ENCODE peak calls at places on chromosome 1, in five cellular contexts. One of them, this sample, is unnamed.
A peak's percentile ranks its signal among the peaks of the same experiment; 100 is the strongest.

GRCh38 chr1:197467881-197468280 is 199.8 kb downstream of the CRB1 start:
- DNase-seq in GM12864: no peak
- DNase-seq in left lung: no peak
- DNase-seq in fibroblast of gingiva: no peak
- DNase-seq in WTC11: no peak
- DNase-seq in this sample: no peak

GRCh38 chr1:209567788-209568187 is 15.7 kb upstream of the CAMK1G start:
- DNase-seq in GM12864: no peak
- DNase-seq in left lung: no peak
- DNase-seq in fibroblast of gingiva: no peak
- DNase-seq in WTC11: no peak
- DNase-seq in this sample: no peak

GRCh38 chr1:153790282-153790995 is 15.2 kb downstream of the SLC27A3 start:
- DNase-seq in GM12864: no peak
- DNase-seq in left lung: peak; percentile 77
- DNase-seq in fibroblast of gingiva: peak; percentile 88
- DNase-seq in WTC11: peak; percentile 10
- DNase-seq in this sample: no peak

GRCh38 chr1:19329188-19329587 is 17.1 kb downstream of the SLC66A1 start:
- DNase-seq in GM12864: no peak
- DNase-seq in left lung: no peak
- DNase-seq in fibroblast of gingiva: no peak
- DNase-seq in WTC11: no peak
- DNase-seq in this sample: no peak

GRCh38 chr1:53754484-53755312 is 15.7 kb upstream of the GLIS1 start:
- DNase-seq in GM12864: no peak
- DNase-seq in left lung: no peak
- DNase-seq in fibroblast of gingiva: peak; percentile 65
- DNase-seq in WTC11: peak; percentile 64
- DNase-seq in this sample: no peak

GRCh38 chr1:30063621-30064280 is 659.6 kb downstream of the MATN1 start:
- DNase-seq in GM12864: no peak
- DNase-seq in left lung: no peak
- DNase-seq in fibroblast of gingiva: no peak
- DNase-seq in WTC11: no peak
- DNase-seq in this sample: no peak

GRCh38 chr1:221240652-221241051 is 361.4 kb downstream of the HLX start:
- DNase-seq in GM12864: no peak
- DNase-seq in left lung: no peak
- DNase-seq in fibroblast of gingiva: no peak
- DNase-seq in WTC11: no peak
- DNase-seq in this sample: no peak

GRCh38 chr1:2971609-2972008 is 49.7 kb upstream of the ACTRT2 start:
- DNase-seq in GM12864: no peak
- DNase-seq in left lung: no peak
- DNase-seq in fibroblast of gingiva: no peak
- DNase-seq in WTC11: no peak
- DNase-seq in this sample: no peak

GRCh38 chr1:220370041-220370700 is 97.9 kb upstream of the RAB3GAP2 start:
- DNase-seq in GM12864: no peak
- DNase-seq in left lung: no peak
- DNase-seq in fibroblast of gingiva: peak; percentile 96
- DNase-seq in WTC11: no peak
- DNase-seq in this sample: no peak

GRCh38 chr1:54249798-54250497 is 50.0 kb downstream of the MRPL37 start:
- DNase-seq in GM12864: no peak
- DNase-seq in left lung: no peak
- DNase-seq in fibroblast of gingiva: peak; percentile 69
- DNase-seq in WTC11: no peak
- DNase-seq in this sample: no peak

GRCh38 chr1:160797163-160797797 is 1.3 kb downstream of the LY9 start:
- DNase-seq in GM12864: no peak
- DNase-seq in left lung: no peak
- DNase-seq in fibroblast of gingiva: no peak
- DNase-seq in WTC11: no peak
- DNase-seq in this sample: no peak

GRCh38 chr1:109488696-109489095 is 5.0 kb downstream of the ATXN7L2 start:
- DNase-seq in GM12864: no peak
- DNase-seq in left lung: no peak
- DNase-seq in fibroblast of gingiva: no peak
- DNase-seq in WTC11: no peak
- DNase-seq in this sample: no peak

GRCh38 chr1:31299365-31299764 is 2.5 kb downstream of the ZCCHC17 start:
- DNase-seq in GM12864: no peak
- DNase-seq in left lung: no peak
- DNase-seq in fibroblast of gingiva: no peak
- DNase-seq in WTC11: no peak
- DNase-seq in this sample: no peak

GRCh38 chr1:173853074-173853473 is 14.7 kb downstream of the GAS5 start:
- DNase-seq in GM12864: no peak
- DNase-seq in left lung: no peak
- DNase-seq in fibroblast of gingiva: peak; percentile 48
- DNase-seq in WTC11: no peak
- DNase-seq in this sample: no peak

GRCh38 chr1:15212216-15212988 is 34.6 kb upstream of the FHAD1 start:
- DNase-seq in GM12864: no peak
- DNase-seq in left lung: no peak
- DNase-seq in fibroblast of gingiva: no peak
- DNase-seq in WTC11: no peak
- DNase-seq in this sample: no peak

GRCh38 chr1:177142791-177143382 is 21.6 kb downstream of the ASTN1 start:
- DNase-seq in GM12864: no peak
- DNase-seq in left lung: no peak
- DNase-seq in fibroblast of gingiva: no peak
- DNase-seq in WTC11: no peak
- DNase-seq in this sample: no peak

GRCh38 chr1:94873520-94874351 is 53.2 kb downstream of the CNN3 start:
- DNase-seq in GM12864: no peak
- DNase-seq in left lung: no peak
- DNase-seq in fibroblast of gingiva: peak; percentile 20
- DNase-seq in WTC11: no peak
- DNase-seq in this sample: no peak

GRCh38 chr1:94590203-94591137 is 48.9 kb upstream of the F3 start:
- DNase-seq in GM12864: no peak
- DNase-seq in left lung: no peak
- DNase-seq in fibroblast of gingiva: no peak
- DNase-seq in WTC11: no peak
- DNase-seq in this sample: no peak

GRCh38 chr1:67840449-67840848 is 7.2 kb upstream of the GNG12 start:
- DNase-seq in GM12864: no peak
- DNase-seq in left lung: no peak
- DNase-seq in fibroblast of gingiva: peak; percentile 79
- DNase-seq in WTC11: no peak
- DNase-seq in this sample: no peak

GRCh38 chr1:108686609-108687313 is 5.3 kb upstream of the PRPF38B start:
- DNase-seq in GM12864: no peak
- DNase-seq in left lung: no peak
- DNase-seq in fibroblast of gingiva: peak; percentile 70
- DNase-seq in WTC11: no peak
- DNase-seq in this sample: no peak

GRCh38 chr1:14907416-14907815 is 246.1 kb upstream of the TMEM51 start:
- DNase-seq in GM12864: no peak
- DNase-seq in left lung: no peak
- DNase-seq in fibroblast of gingiva: no peak
- DNase-seq in WTC11: no peak
- DNase-seq in this sample: no peak

GRCh38 chr1:36778773-36779172 is 255.5 kb downstream of the GRIK3 start:
- DNase-seq in GM12864: no peak
- DNase-seq in left lung: no peak
- DNase-seq in fibroblast of gingiva: no peak
- DNase-seq in WTC11: no peak
- DNase-seq in this sample: no peak

GRCh38 chr1:164337885-164338284 is 221.1 kb upstream of the PBX1 start:
- DNase-seq in GM12864: no peak
- DNase-seq in left lung: no peak
- DNase-seq in fibroblast of gingiva: no peak
- DNase-seq in WTC11: no peak
- DNase-seq in this sample: no peak

GRCh38 chr1:67339623-67340343 is 32.1 kb downstream of the IL12RB2 start:
- DNase-seq in GM12864: no peak
- DNase-seq in left lung: no peak
- DNase-seq in fibroblast of gingiva: peak; percentile 51
- DNase-seq in WTC11: no peak
- DNase-seq in this sample: no peak

GRCh38 chr1:193083365-193084088 is 21.7 kb downstream of the GLRX2 start:
- DNase-seq in GM12864: peak; percentile 56
- DNase-seq in left lung: no peak
- DNase-seq in fibroblast of gingiva: no peak
- DNase-seq in WTC11: no peak
- DNase-seq in this sample: no peak

GRCh38 chr1:40407453-40407852 is 33.9 kb downstream of the SMAP2 start:
- DNase-seq in GM12864: no peak
- DNase-seq in left lung: no peak
- DNase-seq in fibroblast of gingiva: no peak
- DNase-seq in WTC11: no peak
- DNase-seq in this sample: no peak

GRCh38 chr1:198531891-198532290 is 8.6 kb downstream of the ATP6V1G3 start:
- DNase-seq in GM12864: no peak
- DNase-seq in left lung: no peak
- DNase-seq in fibroblast of gingiva: no peak
- DNase-seq in WTC11: no peak
- DNase-seq in this sample: no peak

GRCh38 chr1:221781102-221781744 is 39.3 kb upstream of the DUSP10 start:
- DNase-seq in GM12864: no peak
- DNase-seq in left lung: peak; percentile 61
- DNase-seq in fibroblast of gingiva: peak; percentile 6
- DNase-seq in WTC11: no peak
- DNase-seq in this sample: no peak

GRCh38 chr1:154866995-154867795 is 2.9 kb downstream of the KCNN3 start:
- DNase-seq in GM12864: no peak
- DNase-seq in left lung: no peak
- DNase-seq in fibroblast of gingiva: peak; percentile 18
- DNase-seq in WTC11: no peak
- DNase-seq in this sample: no peak

GRCh38 chr1:100277866-100278265 is 11.8 kb downstream of the RTCA start:
- DNase-seq in GM12864: no peak
- DNase-seq in left lung: no peak
- DNase-seq in fibroblast of gingiva: no peak
- DNase-seq in WTC11: no peak
- DNase-seq in this sample: no peak

GRCh38 chr1:156821801-156822200 is 5.2 kb upstream of the SH2D2A start:
- DNase-seq in GM12864: no peak
- DNase-seq in left lung: no peak
- DNase-seq in fibroblast of gingiva: no peak
- DNase-seq in WTC11: no peak
- DNase-seq in this sample: no peak

GRCh38 chr1:179824265-179824664 is 53.3 kb downstream of the TOR1AIP2 start:
- DNase-seq in GM12864: no peak
- DNase-seq in left lung: no peak
- DNase-seq in fibroblast of gingiva: no peak
- DNase-seq in WTC11: no peak
- DNase-seq in this sample: no peak

GRCh38 chr1:163668472-163668871 is 346.7 kb downstream of the NUF2 start:
- DNase-seq in GM12864: no peak
- DNase-seq in left lung: no peak
- DNase-seq in fibroblast of gingiva: peak; percentile 41
- DNase-seq in WTC11: no peak
- DNase-seq in this sample: no peak

GRCh38 chr1:174789399-174789798 is 210.3 kb upstream of the CACYBP start:
- DNase-seq in GM12864: peak; percentile 50
- DNase-seq in left lung: no peak
- DNase-seq in fibroblast of gingiva: peak; percentile 42
- DNase-seq in WTC11: no peak
- DNase-seq in this sample: peak; percentile 12

GRCh38 chr1:109762039-109762585 is 1.6 kb downstream of the EPS8L3 start:
- DNase-seq in GM12864: no peak
- DNase-seq in left lung: no peak
- DNase-seq in fibroblast of gingiva: no peak
- DNase-seq in WTC11: no peak
- DNase-seq in this sample: no peak

GRCh38 chr1:154431586-154432373 is 26.6 kb downstream of the IL6R start:
- DNase-seq in GM12864: no peak
- DNase-seq in left lung: no peak
- DNase-seq in fibroblast of gingiva: peak; percentile 90
- DNase-seq in WTC11: no peak
- DNase-seq in this sample: no peak

GRCh38 chr1:101203812-101204540 is 32.8 kb upstream of the S1PR1 start:
- DNase-seq in GM12864: no peak
- DNase-seq in left lung: no peak
- DNase-seq in fibroblast of gingiva: no peak
- DNase-seq in WTC11: no peak
- DNase-seq in this sample: no peak

GRCh38 chr1:150150511-150151021 is 850 bp downstream of the PLEKHO1 start:
- DNase-seq in GM12864: no peak
- DNase-seq in left lung: no peak
- DNase-seq in fibroblast of gingiva: no peak
- DNase-seq in WTC11: peak; percentile 38
- DNase-seq in this sample: no peak

GRCh38 chr1:187961895-187962294 is 1133.1 kb downstream of the PLA2G4A start:
- DNase-seq in GM12864: no peak
- DNase-seq in left lung: no peak
- DNase-seq in fibroblast of gingiva: no peak
- DNase-seq in WTC11: no peak
- DNase-seq in this sample: no peak